ENCODE peak calls at places on chromosomes 1 and 21, in seven cellular contexts. D, P, U, Y, L, F and C are unnamed samples. For H3K4me1, the result is how much of the 10 kb centered on the place peaks cover.

GRCh38 chr1:114828251-114828650 is 26.4 kb upstream of the SYCP1 start:
- DNase-seq in D (no peak), P (no peak), U (no peak), Y (no peak), L (no peak), F (no peak), C (no peak)

GRCh38 chr1:55155522-55155921 is 59.6 kb downstream of the USP24 start:
- DNase-seq in D (peak), P (no peak), U (no peak), Y (peak), L (peak), F (peak), C (peak)

GRCh38 chr1:64514197-64514765 is 44.4 kb downstream of the CACHD1 start:
- DNase-seq in D (no peak), P (no peak), U (no peak), Y (peak), L (no peak), F (no peak), C (no peak)

GRCh38 chr1:38586993-38587646 is 272.5 kb downstream of the RRAGC start:
- DNase-seq in D (peak), P (peak), U (peak), Y (peak), L (peak), F (peak), C (peak)

GRCh38 chr1:26053718-26054572 is 8.0 kb upstream of the SLC30A2 start:
- DNase-seq in D (peak), P (no peak), U (no peak), Y (no peak), L (no peak), F (no peak), C (no peak)

GRCh38 chr1:100219879-100220278 is 29.8 kb downstream of the DBT start:
- DNase-seq in D (no peak), P (no peak), U (no peak), Y (peak), L (no peak), F (no peak), C (no peak)

GRCh38 chr1:231866392-231867331 is 240.1 kb downstream of the DISC1 start:
- DNase-seq in D (peak), P (peak), U (peak), Y (peak), L (peak), F (no peak), C (peak)

GRCh38 chr1:167635233-167635648 is 5.2 kb downstream of the RCSD1 start:
- DNase-seq in D (peak), P (no peak), U (no peak), Y (no peak), L (no peak), F (peak), C (peak)

GRCh38 chr1:236534164-236534651 is 10.4 kb downstream of the LGALS8 start:
- DNase-seq in D (no peak), P (no peak), U (no peak), Y (peak), L (no peak), F (no peak), C (no peak)

GRCh38 chr1:116817582-116818064 is 63.4 kb downstream of the CD2 start:
- DNase-seq in D (peak), P (peak), U (peak), Y (peak), L (peak), F (peak), C (no peak)

GRCh38 chr21:37060296-37060695 is 12.6 kb downstream of the PIGP start:
- DNase-seq in D (peak), P (peak), U (peak), Y (peak), L (no peak), F (no peak), C (no peak)

GRCh38 chr1:14136152-14136763 is 436.3 kb downstream of the PRDM2 start:
- DNase-seq in D (peak), P (no peak), U (no peak), Y (no peak), L (no peak), F (no peak), C (no peak)

GRCh38 chr1:94096797-94097549 is 24.0 kb downstream of the ABCA4 start:
- DNase-seq in D (no peak), P (no peak), U (no peak), Y (peak), L (no peak), F (no peak), C (peak)

GRCh38 chr1:230149751-230150584 is 82.9 kb downstream of the GALNT2 start:
- DNase-seq in D (no peak), P (peak), U (no peak), Y (no peak), L (no peak), F (no peak), C (no peak)

GRCh38 chr1:157803851-157804250 is 16.1 kb downstream of the FCRL1 start:
- DNase-seq in D (no peak), P (peak), U (no peak), Y (no peak), L (peak), F (no peak), C (no peak)

GRCh38 chr1:47809301-47810084 is 187.7 kb downstream of the TRABD2B start:
- DNase-seq in D (no peak), P (no peak), U (no peak), Y (no peak), L (no peak), F (no peak), C (no peak)

GRCh38 chr1:1080122-1080753 is 6.1 kb upstream of the RNF223 start:
- DNase-seq in D (peak), P (no peak), U (no peak), Y (peak), L (peak), F (peak), C (peak)

GRCh38 chr21:46220275-46220810 is 8.2 kb downstream of the LSS start:
- DNase-seq in D (no peak), P (no peak), U (no peak), Y (no peak), L (no peak), F (no peak), C (no peak)

GRCh38 chr1:8776104-8776503 is 41.3 kb downstream of the RERE start:
- DNase-seq in D (no peak), P (no peak), U (no peak), Y (no peak), L (no peak), F (no peak), C (no peak)
- TF ChIP-seq CTCF in D (no peak), P (peak), U (no peak), Y (no peak), L (no peak), F (no peak), C (no peak)

GRCh38 chr1:235287208-235287882 is 40.6 kb downstream of the ARID4B start:
- DNase-seq in D (peak), P (no peak), U (no peak), Y (no peak), L (no peak), F (no peak), C (no peak)

GRCh38 chr1:235284231-235284630 is 43.7 kb downstream of the ARID4B start:
- DNase-seq in D (no peak), P (no peak), U (no peak), Y (no peak), L (no peak), F (no peak), C (no peak)

GRCh38 chr1:235289859-235290739 is 37.9 kb downstream of the ARID4B start:
- DNase-seq in D (no peak), P (no peak), U (no peak), Y (no peak), L (no peak), F (no peak), C (no peak)

GRCh38 chr1:235290740-235291502 is 37.1 kb downstream of the ARID4B start:
- DNase-seq in D (no peak), P (peak), U (no peak), Y (no peak), L (no peak), F (no peak), C (no peak)

GRCh38 chr1:235286667-235287066 is 41.3 kb downstream of the ARID4B start:
- DNase-seq in D (no peak), P (no peak), U (no peak), Y (no peak), L (no peak), F (no peak), C (no peak)
- H3K4me3 ChIP-seq in D (no peak), P (no peak), U (no peak), Y (no peak), L (no peak), F (no peak), C (no peak)

GRCh38 chr1:12171206-12172041 is 4.6 kb downstream of the TNFRSF1B start:
- DNase-seq in D (no peak), P (no peak), U (no peak), Y (no peak), L (no peak), F (no peak), C (no peak)
- H3K4me1 ChIP-seq in D (under half), P (under half), U (under half), Y (under half), L (half or more), F (under half), C (half or more)

GRCh38 chr1:98493469-98493868 is 168.1 kb upstream of the SNX7 start:
- DNase-seq in D (no peak), P (no peak), U (no peak), Y (peak), L (no peak), F (no peak), C (no peak)

GRCh38 chr1:98482611-98483010 is 178.9 kb upstream of the SNX7 start:
- DNase-seq in D (peak), P (no peak), U (no peak), Y (no peak), L (no peak), F (no peak), C (no peak)

GRCh38 chr1:98490099-98490498 is 171.4 kb upstream of the SNX7 start:
- DNase-seq in D (no peak), P (no peak), U (no peak), Y (no peak), L (no peak), F (no peak), C (no peak)

DNA sequence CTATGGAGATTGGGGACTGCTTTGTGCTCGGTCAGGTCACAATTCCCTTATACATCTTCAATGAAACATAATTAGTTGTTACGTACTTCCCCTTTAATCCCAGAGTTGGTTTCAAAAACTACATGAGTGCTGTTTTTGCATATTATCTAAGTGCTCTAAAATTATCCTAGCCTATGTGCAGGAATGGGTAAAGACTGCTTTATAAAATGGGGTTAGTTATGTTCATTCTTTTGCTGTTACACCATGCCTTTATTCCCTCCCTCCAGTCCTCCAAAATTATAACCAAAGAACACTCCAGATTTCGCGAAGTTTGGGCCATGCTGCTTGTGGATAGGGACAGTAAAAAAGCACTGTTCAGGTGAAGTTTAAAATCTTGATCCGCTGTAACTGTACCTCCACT is 173.9 kb upstream of the SNX7 start:
- DNase-seq in D (no peak), P (no peak), U (no peak), Y (no peak), L (no peak), F (no peak), C (no peak)
- TF ChIP-seq CTCF in D (no peak), P (no peak), U (no peak), Y (no peak), L (no peak), F (no peak), C (no peak)

DNA sequence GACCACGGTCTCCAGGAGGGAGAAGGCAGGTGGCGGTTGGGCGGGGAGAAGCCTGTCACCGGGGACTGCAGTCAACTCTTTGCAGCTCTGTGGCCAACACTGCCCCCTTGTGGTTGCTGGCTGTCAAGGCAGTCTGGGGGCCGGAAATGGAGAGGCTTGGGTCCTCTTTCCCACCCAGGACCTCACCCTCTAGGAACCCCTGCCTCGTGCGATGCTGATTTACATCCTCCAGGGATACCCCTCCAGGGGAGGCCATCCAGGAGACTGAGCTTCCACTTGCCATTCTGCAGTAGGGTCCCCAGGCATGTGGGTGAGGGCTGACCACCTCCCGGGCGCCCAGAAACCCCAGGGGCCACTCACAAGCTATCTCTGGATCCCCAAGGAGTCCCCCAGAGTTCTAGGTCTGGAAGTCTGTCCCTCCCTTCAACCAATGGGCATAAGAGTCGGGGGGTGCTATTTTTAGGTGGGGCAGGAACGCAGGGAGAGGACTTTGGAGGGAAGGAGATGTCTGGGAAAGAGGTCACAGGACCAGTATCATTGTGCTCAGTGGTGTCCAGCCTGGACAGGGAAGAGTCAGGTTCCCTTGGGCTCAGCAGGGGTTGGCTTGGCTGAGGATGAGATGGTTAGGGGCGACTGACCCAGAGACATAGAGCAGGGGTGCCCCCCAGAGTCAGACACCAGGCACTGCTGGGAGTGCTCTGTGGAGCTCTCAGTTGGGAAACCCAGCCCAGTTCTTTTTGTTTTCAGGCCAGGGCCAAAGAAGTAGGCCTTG is 7.1 kb upstream of the GPR61 start:
- DNase-seq in D (peak), P (peak), U (peak), Y (peak), L (peak), F (peak), C (peak)
- H3K4me3 ChIP-seq in D (no peak), P (peak), U (peak), Y (no peak), L (peak), F (no peak), C (peak)